ENCODE peak calls at places on chromosomes 6 and 20, in four cellular contexts. One of them, this sample, is unnamed.

GRCh38 chr6:157571995-157572394 is 191.0 kb downstream of the ZDHHC14 start:
- DNase-seq in psoas muscle: no peak
- DNase-seq in effector memory CD4-positive, alpha-beta T cell: no peak
- DNase-seq in astrocyte: no peak
- DNase-seq in this sample: no peak

GRCh38 chr6:78854501-78854900 is 12.8 kb upstream of the IRAK1BP1 start:
- DNase-seq in psoas muscle: no peak
- DNase-seq in effector memory CD4-positive, alpha-beta T cell: no peak
- DNase-seq in astrocyte: no peak
- DNase-seq in this sample: no peak

GRCh38 chr20:2873747-2874041 is 413 bp downstream of the PTPRA start:
- DNase-seq in psoas muscle: no peak
- DNase-seq in effector memory CD4-positive, alpha-beta T cell: peak; percentile 58
- DNase-seq in astrocyte: no peak
- DNase-seq in this sample: no peak

GRCh38 chr20:32362924-32363364 is 4.8 kb downstream of the ASXL1 start:
- DNase-seq in psoas muscle: no peak
- DNase-seq in effector memory CD4-positive, alpha-beta T cell: no peak
- DNase-seq in astrocyte: no peak
- DNase-seq in this sample: no peak

GRCh38 chr6:162719528-162719927 is 8.0 kb downstream of the PRKN start:
- DNase-seq in psoas muscle: no peak
- DNase-seq in effector memory CD4-positive, alpha-beta T cell: no peak
- DNase-seq in astrocyte: no peak
- DNase-seq in this sample: no peak

GRCh38 chr6:134954272-134954990 is 4.5 kb upstream of the ALDH8A1 start:
- DNase-seq in psoas muscle: no peak
- DNase-seq in effector memory CD4-positive, alpha-beta T cell: no peak
- DNase-seq in astrocyte: no peak
- DNase-seq in this sample: no peak

GRCh38 chr6:75275067-75275466 is 9.5 kb downstream of the TMEM30A start:
- DNase-seq in psoas muscle: no peak
- DNase-seq in effector memory CD4-positive, alpha-beta T cell: no peak
- DNase-seq in astrocyte: peak; percentile 97
- DNase-seq in this sample: no peak

GRCh38 chr6:167761794-167762258 is 64.9 kb upstream of the AFDN start:
- DNase-seq in psoas muscle: no peak
- DNase-seq in effector memory CD4-positive, alpha-beta T cell: no peak
- DNase-seq in astrocyte: no peak
- DNase-seq in this sample: no peak

GRCh38 chr6:164107297-164107995 is 692.9 kb downstream of the QKI start:
- DNase-seq in psoas muscle: peak; percentile 70
- DNase-seq in effector memory CD4-positive, alpha-beta T cell: no peak
- DNase-seq in astrocyte: peak; percentile 83
- DNase-seq in this sample: no peak

GRCh38 chr6:36610041-36610440 is 15.9 kb downstream of the SRSF3 start:
- DNase-seq in psoas muscle: no peak
- DNase-seq in effector memory CD4-positive, alpha-beta T cell: no peak
- DNase-seq in astrocyte: no peak
- DNase-seq in this sample: no peak

GRCh38 chr6:53672232-53672631 is 6.7 kb upstream of the KLHL31 start:
- DNase-seq in psoas muscle: no peak
- DNase-seq in effector memory CD4-positive, alpha-beta T cell: no peak
- DNase-seq in astrocyte: no peak
- DNase-seq in this sample: no peak

GRCh38 chr6:6812427-6812826 is 223.9 kb downstream of the LY86 start:
- DNase-seq in psoas muscle: no peak
- DNase-seq in effector memory CD4-positive, alpha-beta T cell: no peak
- DNase-seq in astrocyte: no peak
- DNase-seq in this sample: no peak

GRCh38 chr6:63759605-63760004 is 124.0 kb downstream of the PHF3 start:
- DNase-seq in psoas muscle: no peak
- DNase-seq in effector memory CD4-positive, alpha-beta T cell: no peak
- DNase-seq in astrocyte: peak; percentile 3
- DNase-seq in this sample: no peak

GRCh38 chr6:158304254-158304653 is 8.0 kb upstream of the TULP4 start:
- DNase-seq in psoas muscle: no peak
- DNase-seq in effector memory CD4-positive, alpha-beta T cell: no peak
- DNase-seq in astrocyte: no peak
- DNase-seq in this sample: no peak

GRCh38 chr6:42021847-42022754 is 28.2 kb upstream of the TAF8 start:
- DNase-seq in psoas muscle: no peak
- DNase-seq in effector memory CD4-positive, alpha-beta T cell: peak; percentile 63
- DNase-seq in astrocyte: no peak
- DNase-seq in this sample: no peak

GRCh38 chr6:169824848-169825557 is 73.6 kb downstream of the ERMARD start:
- DNase-seq in psoas muscle: no peak
- DNase-seq in effector memory CD4-positive, alpha-beta T cell: no peak
- DNase-seq in astrocyte: no peak
- DNase-seq in this sample: no peak

GRCh38 chr6:2845880-2846208 is 4.2 kb upstream of the SERPINB1 start:
- DNase-seq in psoas muscle: no peak
- DNase-seq in effector memory CD4-positive, alpha-beta T cell: no peak
- DNase-seq in astrocyte: no peak
- DNase-seq in this sample: no peak

GRCh38 chr6:2841264-2842138 is at the start of gene SERPINB1:
- DNase-seq in psoas muscle: peak; percentile 95
- DNase-seq in effector memory CD4-positive, alpha-beta T cell: peak; percentile 58
- DNase-seq in astrocyte: peak; percentile 90
- DNase-seq in this sample: peak; percentile 75

GRCh38 chr6:2842139-2842552 is 483 bp upstream of the SERPINB1 start:
- DNase-seq in psoas muscle: no peak
- DNase-seq in effector memory CD4-positive, alpha-beta T cell: no peak
- DNase-seq in astrocyte: no peak
- DNase-seq in this sample: no peak

GRCh38 chr6:2840794-2841061 is 935 bp downstream of the SERPINB1 start:
- DNase-seq in psoas muscle: no peak
- DNase-seq in effector memory CD4-positive, alpha-beta T cell: no peak
- DNase-seq in astrocyte: no peak
- DNase-seq in this sample: no peak

DNA sequence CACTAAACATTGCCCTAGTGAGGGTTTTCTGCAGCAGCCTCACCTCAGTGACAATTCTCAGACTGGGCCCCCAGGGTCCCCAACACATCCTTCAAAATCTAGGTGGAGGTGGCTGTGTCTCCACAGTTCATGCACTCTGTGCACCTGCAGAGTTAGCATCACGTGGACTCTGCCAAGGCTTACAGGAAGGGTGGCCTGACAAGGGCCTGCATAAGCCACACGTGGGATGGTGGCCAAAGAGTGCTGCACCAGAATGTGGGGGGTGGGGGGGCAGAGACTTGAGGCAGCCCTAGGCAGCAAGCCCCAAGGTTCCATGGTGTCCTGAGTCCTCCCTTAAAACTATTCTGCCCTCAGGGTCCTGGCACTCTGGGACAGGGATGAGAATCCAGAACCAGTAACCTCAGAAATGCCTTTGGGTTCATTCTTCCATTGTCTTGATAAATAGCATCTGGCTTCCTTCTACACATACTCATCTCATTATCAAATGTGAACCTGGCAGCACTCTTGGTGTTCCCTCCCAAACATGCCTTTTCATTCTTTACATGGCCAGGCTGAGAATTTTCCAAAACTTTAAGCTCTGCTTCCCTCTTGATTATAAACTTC is 1.6 kb upstream of the SERPINB1 start:
- DNase-seq in psoas muscle: no peak
- DNase-seq in effector memory CD4-positive, alpha-beta T cell: no peak
- DNase-seq in astrocyte: peak; percentile 38
- DNase-seq in this sample: no peak
- H3K4me1 ChIP-seq in psoas muscle: peaks cover 34% of the 10 kb centered on the region
- H3K4me1 ChIP-seq in effector memory CD4-positive, alpha-beta T cell: peaks cover 34% of the 10 kb centered on the region
- H3K4me1 ChIP-seq in astrocyte: peaks cover 33% of the 10 kb centered on the region
- H3K4me1 ChIP-seq in this sample: peaks cover 33% of the 10 kb centered on the region

DNA sequence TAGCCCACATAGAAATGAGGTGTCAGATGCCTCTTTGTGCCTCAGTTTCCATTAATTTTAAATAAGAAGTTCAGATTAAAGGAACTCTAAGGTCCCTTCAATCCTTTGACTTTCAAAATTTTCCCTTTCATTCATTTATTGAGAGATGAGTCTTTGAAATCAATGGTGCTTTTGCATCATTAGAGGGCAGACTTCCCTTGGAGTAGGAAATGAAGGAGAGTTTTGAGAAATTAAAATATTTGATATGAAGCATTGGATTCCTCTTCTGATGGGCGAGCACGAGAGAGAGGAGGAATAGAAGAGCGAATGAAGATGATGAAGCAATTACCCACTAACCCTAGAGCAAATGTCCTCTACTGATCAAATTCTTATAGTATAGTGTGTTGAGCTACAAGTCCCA is 105.7 kb downstream of the EDN1 start:
- DNase-seq in psoas muscle: no peak
- DNase-seq in effector memory CD4-positive, alpha-beta T cell: no peak
- DNase-seq in astrocyte: no peak
- DNase-seq in this sample: no peak
- H3K4me1 ChIP-seq in psoas muscle: no peaks in the 10 kb centered on the region
- H3K4me1 ChIP-seq in effector memory CD4-positive, alpha-beta T cell: no peaks in the 10 kb centered on the region
- H3K4me1 ChIP-seq in astrocyte: no peaks in the 10 kb centered on the region
- H3K4me1 ChIP-seq in this sample: no peaks in the 10 kb centered on the region

DNA sequence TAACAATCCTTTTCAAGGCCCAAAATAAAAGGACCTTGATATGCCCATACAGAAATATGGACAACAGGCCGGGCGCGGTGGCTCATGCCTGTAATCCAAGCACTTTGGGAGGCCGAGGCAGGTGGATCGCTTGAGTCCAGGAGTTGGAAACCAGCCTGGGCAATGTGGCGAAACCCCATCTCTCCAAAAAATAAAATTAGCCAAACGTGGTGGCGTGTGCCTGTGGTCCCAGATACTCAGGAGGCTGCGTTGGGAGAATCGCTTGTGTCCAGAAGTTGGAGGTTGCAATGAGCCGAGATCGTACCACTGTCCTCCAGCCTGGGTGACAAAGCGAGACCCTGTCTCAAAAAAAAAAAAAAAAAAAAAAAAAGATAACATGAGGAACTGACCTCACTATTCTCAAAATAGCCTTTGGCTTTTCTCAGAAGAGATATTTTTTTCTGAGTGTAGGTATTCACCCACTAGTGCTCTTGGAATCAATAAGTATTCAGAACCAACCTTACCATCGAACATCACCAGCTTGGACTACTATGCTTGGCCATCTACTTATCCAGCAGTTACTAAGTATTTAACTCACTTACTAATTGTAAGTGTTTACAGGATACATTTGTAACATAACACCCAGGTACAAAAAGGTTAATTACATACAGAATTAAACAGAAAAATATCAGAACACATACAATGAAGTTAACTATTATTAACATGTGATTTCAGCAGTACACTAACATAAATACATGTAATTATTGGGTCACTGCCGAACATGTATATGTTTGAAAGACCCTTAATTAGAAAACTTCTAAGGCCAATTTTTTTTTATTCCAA is 99.2 kb downstream of the OR2B2 start:
- DNase-seq in psoas muscle: no peak
- DNase-seq in effector memory CD4-positive, alpha-beta T cell: no peak
- DNase-seq in astrocyte: no peak
- DNase-seq in this sample: no peak
- H3K4me1 ChIP-seq in psoas muscle: no peaks in the 10 kb centered on the region
- H3K4me1 ChIP-seq in effector memory CD4-positive, alpha-beta T cell: peaks cover 15% of the 10 kb centered on the region
- H3K4me1 ChIP-seq in astrocyte: peaks cover 14% of the 10 kb centered on the region
- H3K4me1 ChIP-seq in this sample: peaks cover 14% of the 10 kb centered on the region

GRCh38 chr20:34309691-34310090 is 6.5 kb upstream of the AHCY start:
- DNase-seq in psoas muscle: no peak
- DNase-seq in effector memory CD4-positive, alpha-beta T cell: no peak
- DNase-seq in astrocyte: no peak
- DNase-seq in this sample: no peak
- H3K4me1 ChIP-seq in psoas muscle: peaks cover 5% of the 10 kb centered on the region
- H3K4me1 ChIP-seq in effector memory CD4-positive, alpha-beta T cell: peaks cover 5% of the 10 kb centered on the region
- H3K4me1 ChIP-seq in astrocyte: peaks cover 13% of the 10 kb centered on the region
- H3K4me1 ChIP-seq in this sample: peaks cover 12% of the 10 kb centered on the region

GRCh38 chr20:10940941-10941340 is 267.1 kb upstream of the JAG1 start:
- DNase-seq in psoas muscle: no peak
- DNase-seq in effector memory CD4-positive, alpha-beta T cell: no peak
- DNase-seq in astrocyte: no peak
- DNase-seq in this sample: no peak

GRCh38 chr20:10936786-10937185 is 263.0 kb upstream of the JAG1 start:
- DNase-seq in psoas muscle: no peak
- DNase-seq in effector memory CD4-positive, alpha-beta T cell: no peak
- DNase-seq in astrocyte: no peak
- DNase-seq in this sample: no peak

GRCh38 chr20:10939297-10939949 is 265.6 kb upstream of the JAG1 start:
- DNase-seq in psoas muscle: no peak
- DNase-seq in effector memory CD4-positive, alpha-beta T cell: no peak
- DNase-seq in astrocyte: peak; percentile 23
- DNase-seq in this sample: no peak

GRCh38 chr20:10935658-10936057 is 261.9 kb upstream of the JAG1 start:
- DNase-seq in psoas muscle: no peak
- DNase-seq in effector memory CD4-positive, alpha-beta T cell: no peak
- DNase-seq in astrocyte: no peak
- DNase-seq in this sample: no peak
- H3K4me1 ChIP-seq in psoas muscle: no peaks in the 10 kb centered on the region
- H3K4me1 ChIP-seq in effector memory CD4-positive, alpha-beta T cell: no peaks in the 10 kb centered on the region
- H3K4me1 ChIP-seq in astrocyte: no peaks in the 10 kb centered on the region
- H3K4me1 ChIP-seq in this sample: peaks cover 9% of the 10 kb centered on the region

GRCh38 chr20:17612287-17612974 is 42.6 kb downstream of the DSTN start:
- DNase-seq in psoas muscle: peak; percentile 53
- DNase-seq in effector memory CD4-positive, alpha-beta T cell: peak; percentile 32
- DNase-seq in astrocyte: peak; percentile 47
- DNase-seq in this sample: peak; percentile 67

GRCh38 chr20:17614176-17614811 is 44.4 kb downstream of the DSTN start:
- DNase-seq in psoas muscle: peak; percentile 91
- DNase-seq in effector memory CD4-positive, alpha-beta T cell: no peak
- DNase-seq in astrocyte: no peak
- DNase-seq in this sample: peak; percentile 76

GRCh38 chr20:17611540-17612286 is 41.8 kb downstream of the DSTN start:
- DNase-seq in psoas muscle: peak; percentile 56
- DNase-seq in effector memory CD4-positive, alpha-beta T cell: no peak
- DNase-seq in astrocyte: no peak
- DNase-seq in this sample: peak; percentile 75

GRCh38 chr20:17613328-17614175 is 43.7 kb downstream of the DSTN start:
- DNase-seq in psoas muscle: peak; percentile 43
- DNase-seq in effector memory CD4-positive, alpha-beta T cell: no peak
- DNase-seq in astrocyte: no peak
- DNase-seq in this sample: peak; percentile 63

DNA sequence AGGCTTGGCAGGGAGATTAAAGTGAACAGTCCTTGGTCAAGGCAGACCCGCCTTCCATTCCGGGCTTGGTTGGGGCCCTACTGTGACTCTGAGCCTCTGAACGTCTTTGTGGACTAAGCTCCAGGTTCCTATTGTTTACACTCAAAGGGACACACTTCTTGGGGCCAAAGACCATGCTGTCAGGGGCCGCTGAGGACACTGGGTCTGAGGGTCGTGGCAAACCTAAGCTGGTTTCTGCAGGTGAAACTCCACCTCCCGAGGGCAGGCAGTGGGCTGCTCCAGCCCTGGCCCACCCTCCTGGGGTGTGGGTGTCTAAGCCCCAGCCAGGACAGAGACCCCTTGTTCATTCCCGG is 43.1 kb downstream of the DSTN start:
- DNase-seq in psoas muscle: no peak
- DNase-seq in effector memory CD4-positive, alpha-beta T cell: no peak
- DNase-seq in astrocyte: no peak
- DNase-seq in this sample: no peak
- H3K4me1 ChIP-seq in psoas muscle: peaks cover 6% of the 10 kb centered on the region
- H3K4me1 ChIP-seq in effector memory CD4-positive, alpha-beta T cell: peaks cover 39% of the 10 kb centered on the region
- H3K4me1 ChIP-seq in astrocyte: peaks cover 13% of the 10 kb centered on the region
- H3K4me1 ChIP-seq in this sample: peaks cover 4% of the 10 kb centered on the region

GRCh38 chr20:48176139-48176538 is 390.9 kb upstream of the SULF2 start:
- DNase-seq in psoas muscle: no peak
- DNase-seq in effector memory CD4-positive, alpha-beta T cell: no peak
- DNase-seq in astrocyte: no peak
- DNase-seq in this sample: no peak
- H3K4me1 ChIP-seq in psoas muscle: no peaks in the 10 kb centered on the region
- H3K4me1 ChIP-seq in effector memory CD4-positive, alpha-beta T cell: no peaks in the 10 kb centered on the region
- H3K4me1 ChIP-seq in astrocyte: peaks cover 9% of the 10 kb centered on the region
- H3K4me1 ChIP-seq in this sample: peaks cover 16% of the 10 kb centered on the region

This sample was measured in RWPE2.